ENCODE peak calls at places on chromosome 1, in eight cellular contexts. X, D, U, H, K, V, M and S are unnamed samples.
A peak's percentile ranks its signal among the peaks of the same experiment; 100 is the strongest.

GRCh38 chr1:178726545-178726944 is 1.5 kb downstream of the RALGPS2 start:
- DNase-seq in X (no peak), D (no peak), U (no peak), H (no peak), K (no peak), V (no peak), M (no peak), S (no peak)

GRCh38 chr1:98059616-98060015 is 138.8 kb upstream of the DPYD start:
- DNase-seq in X (no peak), D (no peak), U (no peak), H (peak; percentile 26), K (no peak), V (no peak), M (no peak), S (no peak)

GRCh38 chr1:85289207-85289847 is 12.9 kb upstream of the BCL10 start:
- DNase-seq in X (no peak), D (peak; percentile 89), U (peak; percentile 42), H (peak; percentile 94), K (peak; percentile 77), V (no peak), M (no peak), S (peak; percentile 89)

GRCh38 chr1:6523566-6523965 is 30.7 kb downstream of the NOL9 start:
- DNase-seq in X (no peak), D (no peak), U (peak; percentile 59), H (peak; percentile 68), K (peak; percentile 53), V (no peak), M (no peak), S (peak; percentile 66)

GRCh38 chr1:10818262-10819197 is 22.1 kb upstream of the CASZ1 start:
- DNase-seq in X (no peak), D (no peak), U (no peak), H (no peak), K (no peak), V (no peak), M (no peak), S (no peak)

GRCh38 chr1:4697801-4698200 is 43.4 kb downstream of the AJAP1 start:
- DNase-seq in X (no peak), D (no peak), U (no peak), H (no peak), K (no peak), V (no peak), M (peak; percentile 77), S (no peak)

GRCh38 chr1:229556551-229556950 is 2.0 kb downstream of the ABCB10 start:
- DNase-seq in X (no peak), D (no peak), U (no peak), H (no peak), K (no peak), V (no peak), M (no peak), S (no peak)

GRCh38 chr1:37476460-37477197 is 2.2 kb downstream of the ZC3H12A start:
- DNase-seq in X (no peak), D (peak; percentile 80), U (peak; percentile 89), H (peak; percentile 90), K (peak; percentile 93), V (no peak), M (no peak), S (peak; percentile 49)

GRCh38 chr1:94068831-94069648 is 51.9 kb downstream of the ABCA4 start:
- DNase-seq in X (no peak), D (no peak), U (peak; percentile 52), H (peak; percentile 73), K (peak; percentile 58), V (no peak), M (no peak), S (peak; percentile 98)

GRCh38 chr1:37038079-37038702 is 3.9 kb upstream of the GRIK3 start:
- DNase-seq in X (no peak), D (no peak), U (peak; percentile 28), H (no peak), K (peak; percentile 12), V (no peak), M (peak; percentile 79), S (peak; percentile 44)

GRCh38 chr1:106952766-106953165 is 103.7 kb upstream of the PRMT6 start:
- DNase-seq in X (no peak), D (peak; percentile 45), U (no peak), H (no peak), K (no peak), V (no peak), M (no peak), S (no peak)

GRCh38 chr1:154342836-154343472 is 17.6 kb downstream of the ATP8B2 start:
- DNase-seq in X (no peak), D (no peak), U (no peak), H (no peak), K (no peak), V (no peak), M (no peak), S (no peak)

GRCh38 chr1:7994827-7995226 is 31.3 kb downstream of the ERRFI1 start:
- DNase-seq in X (no peak), D (no peak), U (no peak), H (no peak), K (no peak), V (no peak), M (no peak), S (no peak)

GRCh38 chr1:17274186-17275170 is 25.6 kb downstream of the PADI3 start:
- DNase-seq in X (peak; percentile 60), D (no peak), U (peak; percentile 73), H (peak; percentile 62), K (peak; percentile 57), V (no peak), M (no peak), S (peak; percentile 64)

GRCh38 chr1:165828581-165829329 is 1.3 kb downstream of the UCK2 start:
- DNase-seq in X (no peak), D (peak; percentile 64), U (peak; percentile 55), H (peak; percentile 86), K (peak; percentile 87), V (no peak), M (peak; percentile 65), S (peak; percentile 80)

GRCh38 chr1:61183471-61184034 is 101.2 kb downstream of the NFIA start:
- DNase-seq in X (no peak), D (no peak), U (peak; percentile 27), H (peak; percentile 68), K (peak; percentile 81), V (no peak), M (peak; percentile 49), S (peak; percentile 97)

GRCh38 chr1:191993549-191993948 is 164.7 kb upstream of the RGS18 start:
- DNase-seq in X (no peak), D (no peak), U (no peak), H (peak; percentile 51), K (peak; percentile 62), V (no peak), M (no peak), S (peak; percentile 64)

GRCh38 chr1:154821083-154821482 is 49.0 kb downstream of the KCNN3 start:
- DNase-seq in X (no peak), D (no peak), U (no peak), H (no peak), K (peak; percentile 11), V (no peak), M (no peak), S (no peak)

GRCh38 chr1:180925471-180926051 is 12.9 kb downstream of the KIAA1614 start:
- DNase-seq in X (no peak), D (no peak), U (no peak), H (no peak), K (no peak), V (no peak), M (peak; percentile 82), S (no peak)

GRCh38 chr1:218705911-218706893 is 361.1 kb downstream of the TGFB2 start:
- DNase-seq in X (no peak), D (peak; percentile 98), U (no peak), H (peak; percentile 98), K (peak; percentile 94), V (no peak), M (no peak), S (peak; percentile 88)

GRCh38 chr1:243378666-243379065 is 122.8 kb downstream of the SDCCAG8 start:
- DNase-seq in X (no peak), D (no peak), U (no peak), H (no peak), K (no peak), V (no peak), M (no peak), S (no peak)

GRCh38 chr1:234707641-234708040 is 97.7 kb upstream of the IRF2BP2 start:
- DNase-seq in X (no peak), D (no peak), U (no peak), H (peak; percentile 68), K (no peak), V (no peak), M (no peak), S (no peak)

GRCh38 chr1:55035904-55036303 is 3.4 kb upstream of the PCSK9 start:
- DNase-seq in X (no peak), D (no peak), U (no peak), H (no peak), K (no peak), V (no peak), M (no peak), S (no peak)

GRCh38 chr1:151458936-151459330 is 361 bp downstream of the POGZ start:
- DNase-seq in X (no peak), D (no peak), U (peak; percentile 79), H (peak; percentile 70), K (peak; percentile 80), V (peak; percentile 68), M (peak; percentile 59), S (peak; percentile 68)

GRCh38 chr1:93148001-93148400 is 32.2 kb downstream of the TMED5 start:
- DNase-seq in X (no peak), D (no peak), U (no peak), H (peak; percentile 41), K (peak; percentile 30), V (no peak), M (no peak), S (no peak)

GRCh38 chr1:22789356-22789994 is 78.8 kb downstream of the EPHB2 start:
- DNase-seq in X (no peak), D (no peak), U (no peak), H (no peak), K (no peak), V (no peak), M (no peak), S (no peak)

GRCh38 chr1:175207971-175208370 is 15.4 kb upstream of the KIAA0040 start:
- DNase-seq in X (no peak), D (no peak), U (no peak), H (no peak), K (no peak), V (peak; percentile 7), M (no peak), S (no peak)

GRCh38 chr1:239283229-239283628 is 103.1 kb upstream of the CHRM3 start:
- DNase-seq in X (no peak), D (no peak), U (no peak), H (no peak), K (no peak), V (no peak), M (no peak), S (no peak)

GRCh38 chr1:178607718-178608408 is 95.0 kb downstream of the TEX35 start:
- DNase-seq in X (no peak), D (no peak), U (no peak), H (peak; percentile 42), K (peak; percentile 58), V (peak; percentile 64), M (no peak), S (no peak)

GRCh38 chr1:43747736-43748135 is 40.4 kb downstream of the ST3GAL3 start:
- DNase-seq in X (no peak), D (no peak), U (no peak), H (peak; percentile 32), K (no peak), V (no peak), M (no peak), S (no peak)

GRCh38 chr1:3543076-3544049 is 67.9 kb downstream of the MEGF6 start:
- DNase-seq in X (no peak), D (peak; percentile 68), U (peak; percentile 27), H (peak; percentile 91), K (peak; percentile 82), V (no peak), M (no peak), S (no peak)

GRCh38 chr1:25473653-25474225 is 43.0 kb downstream of the MACO1 start:
- DNase-seq in X (no peak), D (no peak), U (no peak), H (no peak), K (no peak), V (no peak), M (no peak), S (no peak)

GRCh38 chr1:8848663-8849386 is 29.7 kb downstream of the ENO1 start:
- DNase-seq in X (peak; percentile 88), D (no peak), U (peak; percentile 96), H (peak; percentile 93), K (peak; percentile 97), V (peak; percentile 77), M (peak; percentile 91), S (peak; percentile 92)

GRCh38 chr1:204983881-204984280 is 59.1 kb upstream of the CNTN2 start:
- DNase-seq in X (no peak), D (no peak), U (no peak), H (no peak), K (no peak), V (no peak), M (no peak), S (no peak)